ENCODE peak calls at places on chromosomes 11 and 22, in four cellular contexts. H is astrocyte of the spinal cord, T is HCT116, Q is fibroblast of pulmonary artery. I is an unnamed sample.

GRCh38 chr11:1749787-1750351 is 526 bp downstream of the IFITM10 start:
- DNase-seq in H (peak), T (no peak), Q (peak), I (no peak)

GRCh38 chr11:115706735-115707134 is 202.5 kb upstream of the CADM1 start:
- DNase-seq in H (peak), T (no peak), Q (no peak), I (no peak)

GRCh38 chr11:23554002-23554401 is 693.7 kb upstream of the CCDC179 start:
- DNase-seq in H (no peak), T (no peak), Q (no peak), I (no peak)

GRCh38 chr11:69292221-69292648 is 1.7 kb upstream of the MYEOV start:
- DNase-seq in H (no peak), T (no peak), Q (peak), I (no peak)

GRCh38 chr22:19523240-19524169 is 705 bp downstream of the CLDN5 start:
- DNase-seq in H (peak), T (no peak), Q (peak), I (no peak)

GRCh38 chr22:20651286-20651685 is 122.6 kb upstream of the SERPIND1 start:
- DNase-seq in H (no peak), T (no peak), Q (peak), I (no peak)

GRCh38 chr11:30504468-30504867 is 81.7 kb downstream of the MPPED2 start:
- DNase-seq in H (no peak), T (no peak), Q (no peak), I (no peak)

GRCh38 chr22:37187891-37188761 is at the start of gene C1QTNF6:
- DNase-seq in H (no peak), T (no peak), Q (peak), I (no peak)

GRCh38 chr11:118635237-118635591 is 27.8 kb downstream of the PHLDB1 start:
- DNase-seq in H (no peak), T (no peak), Q (no peak), I (no peak)

GRCh38 chr11:14793546-14793945 is 98.5 kb downstream of the CYP2R1 start:
- DNase-seq in H (no peak), T (no peak), Q (peak), I (no peak)

GRCh38 chr11:85941380-85941973 is 86.3 kb downstream of the CCDC83 start:
- DNase-seq in H (peak), T (no peak), Q (peak), I (no peak)

GRCh38 chr11:13663631-13664071 is 4.8 kb upstream of the FAR1 start:
- DNase-seq in H (peak), T (no peak), Q (peak), I (no peak)

GRCh38 chr11:77126861-77127673 is 979 bp upstream of the MYO7A start:
- DNase-seq in H (peak), T (no peak), Q (peak), I (no peak)

GRCh38 chr11:71305041-71305440 is 52.7 kb upstream of the SHANK2 start:
- DNase-seq in H (no peak), T (no peak), Q (no peak), I (no peak)

GRCh38 chr22:25208743-25209505 is 9.3 kb downstream of the CRYBB3 start:
- DNase-seq in H (no peak), T (no peak), Q (no peak), I (no peak)

GRCh38 chr11:1931791-1932480 is 12.4 kb downstream of the TNNT3 start:
- DNase-seq in H (no peak), T (no peak), Q (no peak), I (no peak)

GRCh38 chr22:30192427-30192826 is 54.1 kb downstream of the LIF start:
- DNase-seq in H (no peak), T (no peak), Q (no peak), I (no peak)

GRCh38 chr11:74611369-74611861 is 19.0 kb downstream of the POLD3 start:
- DNase-seq in H (peak), T (peak), Q (peak), I (no peak)

GRCh38 chr22:19488884-19489843 is 9.4 kb downstream of the CDC45 start:
- DNase-seq in H (no peak), T (no peak), Q (peak), I (no peak)

GRCh38 chr11:94185387-94186084 is 56.9 kb downstream of the PANX1 start:
- DNase-seq in H (peak), T (no peak), Q (peak), I (no peak)

GRCh38 chr11:65663634-65664200 is 1.0 kb upstream of the RELA start:
- DNase-seq in H (no peak), T (no peak), Q (peak), I (no peak)

GRCh38 chr11:117189191-117189940 is 9.8 kb upstream of the TAGLN start:
- DNase-seq in H (no peak), T (no peak), Q (no peak), I (no peak)

GRCh38 chr22:45483918-45484499 is 18.7 kb upstream of the FBLN1 start:
- DNase-seq in H (no peak), T (no peak), Q (no peak), I (no peak)

GRCh38 chr22:22877523-22878210 is 9.9 kb upstream of the IGLL5 start:
- DNase-seq in H (peak), T (peak), Q (peak), I (peak)

GRCh38 chr11:11620251-11620965 is 1.4 kb downstream of the GALNT18 start:
- DNase-seq in H (peak), T (peak), Q (no peak), I (no peak)
- H3K4me3 ChIP-seq in H (peak), T (peak), Q (no peak), I (peak)

GRCh38 chr11:46296520-46297448 is 19.3 kb downstream of the CREB3L1 start:
- DNase-seq in H (peak), T (no peak), Q (peak), I (peak)
- H3K4me3 ChIP-seq in H (no peak), T (no peak), Q (peak), I (peak)

GRCh38 chr11:15988693-15989231 is 367.6 kb downstream of the SOX6 start:
- DNase-seq in H (no peak), T (peak), Q (no peak), I (no peak)
- H3K4me3 ChIP-seq in H (no peak), T (no peak), Q (no peak), I (no peak)

DNA sequence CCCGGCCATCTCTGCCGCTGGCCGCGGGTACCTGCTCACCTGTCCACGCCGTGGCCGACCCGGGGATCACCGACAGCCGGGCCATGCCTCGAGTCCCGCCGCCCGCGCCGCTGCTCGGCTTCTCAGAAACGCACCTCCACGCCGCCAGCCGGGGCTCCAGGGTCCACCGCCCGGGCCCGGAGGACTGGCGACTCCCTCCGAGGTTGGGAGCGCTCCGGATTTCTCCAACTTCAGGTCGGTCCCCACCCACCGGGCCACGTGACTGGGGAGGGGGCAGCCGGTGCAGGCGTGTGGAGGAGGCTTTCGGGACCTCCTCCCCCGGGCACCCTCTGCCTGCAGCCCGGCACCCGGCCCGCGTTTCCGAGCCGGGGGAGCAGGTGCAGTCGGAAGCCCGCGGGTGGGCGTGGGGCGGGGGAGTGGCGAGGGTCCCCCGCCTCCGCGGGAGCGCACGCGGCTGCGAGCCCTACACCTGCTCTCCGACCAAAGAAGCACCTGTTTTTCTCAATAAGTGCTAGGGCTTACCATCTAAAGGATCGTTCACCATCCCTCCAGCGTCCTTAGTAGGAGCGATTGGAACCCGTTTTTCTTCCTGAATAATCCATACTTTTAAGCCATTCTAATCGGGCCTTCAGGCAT is 627 bp upstream of the NRIP3 start:
- DNase-seq in H (no peak), T (no peak), Q (no peak), I (no peak)
- H3K4me3 ChIP-seq in H (peak), T (no peak), Q (peak), I (peak)

GRCh38 chr11:124194696-124195418 is 11.7 kb downstream of the OR10D3 start:
- DNase-seq in H (peak), T (peak), Q (peak), I (peak)
- H3K4me3 ChIP-seq in H (no peak), T (no peak), Q (no peak), I (no peak)

DNA sequence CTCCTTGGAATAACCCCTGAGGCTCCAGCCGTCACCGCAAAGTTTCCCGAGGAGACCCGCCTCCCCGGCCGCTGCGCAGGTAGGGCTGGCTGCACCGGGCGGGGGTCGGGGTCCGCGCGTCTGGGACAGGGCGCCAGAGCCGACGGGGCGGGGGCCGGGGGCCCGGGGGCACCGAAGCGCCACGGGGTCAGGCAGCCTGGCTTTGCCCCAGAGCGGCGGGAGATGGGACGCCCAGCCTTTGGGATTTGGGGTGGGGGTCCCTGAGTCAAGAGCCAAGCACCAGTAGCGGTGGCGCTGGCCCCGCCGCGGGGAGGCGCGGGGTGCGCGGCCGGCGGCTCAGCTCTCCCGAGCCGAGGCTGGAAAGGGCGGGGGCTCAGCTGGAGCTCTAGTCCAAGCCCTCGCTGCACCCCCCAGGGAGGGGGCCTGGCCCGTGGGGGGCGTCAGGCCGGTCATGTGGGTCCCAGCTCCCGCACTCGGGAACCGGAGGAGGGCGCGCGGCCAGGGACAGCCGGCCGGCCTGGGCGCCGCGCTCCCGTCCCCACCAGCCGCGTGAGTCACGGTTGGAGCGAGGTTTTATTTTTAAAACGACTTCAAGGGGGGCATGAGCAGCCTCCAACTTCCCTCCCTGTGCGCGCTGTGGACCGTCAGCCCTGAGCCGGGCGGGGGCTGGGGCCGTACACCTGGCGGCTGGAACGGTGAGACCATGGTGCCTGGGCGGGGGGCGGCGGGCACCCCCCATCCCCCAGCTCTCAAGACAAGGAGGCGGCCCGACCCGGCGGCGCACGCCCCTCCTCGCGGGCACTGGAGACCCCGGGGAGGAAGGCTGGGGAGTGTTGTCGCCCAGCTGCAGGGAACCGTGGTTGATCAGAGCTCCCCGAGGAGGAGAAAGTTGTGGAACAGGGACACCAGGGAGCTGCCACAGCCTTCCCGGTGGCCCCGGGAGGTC is 623 bp downstream of the FLRT1 start:
- DNase-seq in H (peak), T (no peak), Q (peak), I (no peak)
- H3K4me3 ChIP-seq in H (no peak), T (no peak), Q (peak), I (peak)

GRCh38 chr11:27596802-27597201 is 90.2 kb upstream of the LIN7C start:
- DNase-seq in H (no peak), T (no peak), Q (no peak), I (no peak)
- H3K4me3 ChIP-seq in H (no peak), T (no peak), Q (no peak), I (no peak)

I was measured in HFF-Myc.